ENCODE peak calls at places on chromosomes 16 and 17, in nine cellular contexts. R, Y, W, D, J, V, H, S and I are unnamed samples.

GRCh38 chr16:1612320-1613111 is at the start of gene CRAMP1:
- DNase-seq in R (no peak), W (no peak), J (peak), H (no peak), S (no peak), D (no peak), V (no peak), Y (peak), I (peak)

GRCh38 chr16:53132406-53132805 is 77.6 kb downstream of the CHD9 start:
- DNase-seq in H (no peak), S (no peak), R (no peak), D (no peak), J (no peak), W (no peak), V (no peak), Y (no peak), I (no peak)

GRCh38 chr17:2173005-2173404 is 118.1 kb downstream of the HIC1 start:
- DNase-seq in H (no peak), D (no peak), J (no peak), S (no peak), W (no peak), R (no peak), Y (no peak), V (peak), I (no peak)

GRCh38 chr16:80511824-80512223 is 29.0 kb upstream of the DYNLRB2 start:
- DNase-seq in W (no peak), V (no peak), Y (no peak), J (no peak), D (no peak), S (no peak), R (no peak), H (no peak), I (no peak)

GRCh38 chr17:3529817-3530741 is 27.5 kb downstream of the TRPV3 start:
- DNase-seq in V (peak), J (no peak), W (no peak), H (no peak), D (no peak), S (no peak), Y (no peak), R (no peak), I (no peak)

GRCh38 chr17:81518785-81519283 is 6.2 kb upstream of the ACTG1 start:
- DNase-seq in R (no peak), J (no peak), D (peak), Y (no peak), H (no peak), W (no peak), V (no peak), S (no peak), I (peak)

GRCh38 chr17:48571826-48572417 is 6.2 kb downstream of the HOXB4 start:
- DNase-seq in D (no peak), V (no peak), J (no peak), R (no peak), Y (no peak), S (no peak), W (no peak), H (no peak), I (no peak)

GRCh38 chr16:48053346-48053745 is 102.4 kb downstream of the ABCC12 start:
- DNase-seq in R (peak), S (no peak), Y (peak), J (no peak), D (no peak), H (no peak), W (no peak), V (no peak), I (no peak)

GRCh38 chr16:48903054-48903453 is 293.1 kb upstream of the N4BP1 start:
- DNase-seq in Y (no peak), H (no peak), D (no peak), S (no peak), V (no peak), R (no peak), W (no peak), J (no peak), I (no peak)

GRCh38 chr17:39745335-39746144 is 7.8 kb downstream of the GRB7 start:
- DNase-seq in W (no peak), Y (no peak), V (no peak), R (no peak), J (no peak), S (no peak), D (no peak), H (no peak), I (no peak)

GRCh38 chr17:79065105-79065670 is 9.4 kb upstream of the ENGASE start:
- DNase-seq in R (peak), Y (no peak), D (peak), W (no peak), S (no peak), V (no peak), H (peak), J (peak), I (peak)

GRCh38 chr17:56834380-56835258 is 668 bp downstream of the DGKE start:
- DNase-seq in J (peak), S (no peak), H (peak), D (peak), W (no peak), Y (peak), V (no peak), R (peak), I (peak)

GRCh38 chr17:57832299-57832698 is 17.5 kb downstream of the MRPS23 start:
- DNase-seq in Y (no peak), W (no peak), J (no peak), R (no peak), S (no peak), V (no peak), D (no peak), H (no peak), I (no peak)

GRCh38 chr17:6195123-6195522 is 124.9 kb downstream of the WSCD1 start:
- DNase-seq in D (no peak), Y (no peak), J (no peak), W (no peak), R (no peak), S (no peak), H (no peak), V (no peak), I (no peak)

GRCh38 chr17:75571885-75572215 is 15.8 kb upstream of the MYO15B start:
- DNase-seq in S (no peak), Y (no peak), D (no peak), V (no peak), J (no peak), W (no peak), H (no peak), R (no peak), I (no peak)

GRCh38 chr17:66647391-66647983 is 187.4 kb upstream of the CACNG5 start:
- DNase-seq in S (no peak), W (no peak), Y (no peak), D (no peak), R (no peak), H (no peak), J (no peak), V (no peak), I (no peak)

GRCh38 chr17:11454096-11454495 is 144.2 kb upstream of the DNAH9 start:
- DNase-seq in D (no peak), J (no peak), S (no peak), R (no peak), W (no peak), H (no peak), Y (no peak), V (no peak), I (no peak)

GRCh38 chr16:30535777-30536190 is 1.1 kb upstream of the ZNF747 start:
- DNase-seq in S (no peak), H (no peak), J (peak), W (peak), D (peak), R (peak), V (no peak), Y (peak), I (peak)

GRCh38 chr16:88558457-88559442 is 11.5 kb upstream of the ZC3H18 start:
- DNase-seq in W (no peak), J (peak), Y (peak), V (no peak), D (no peak), R (no peak), S (no peak), H (no peak), I (no peak)

GRCh38 chr17:17385502-17385901 is 82.3 kb downstream of the NT5M start:
- DNase-seq in R (no peak), S (no peak), Y (no peak), D (no peak), J (no peak), H (no peak), V (peak), W (no peak), I (no peak)

GRCh38 chr17:51491416-51491815 is 231.1 kb downstream of the UTP18 start:
- DNase-seq in S (no peak), H (no peak), D (no peak), W (no peak), R (no peak), J (no peak), Y (no peak), V (no peak), I (no peak)